ENCODE peak calls at places on chromosome 7, in six cellular contexts. One of them, this sample, is unnamed.

GRCh38 chr7:141600607-141601006 is 49.4 kb downstream of the AGK start:
- DNase-seq in ascending aorta: no peak
- DNase-seq in tibial artery: no peak
- DNase-seq in OCI-LY7: no peak
- DNase-seq in CD8-positive, alpha-beta T cell: no peak
- DNase-seq in cardiac muscle cell: no peak
- DNase-seq in this sample: no peak

GRCh38 chr7:15643000-15643705 is 43.3 kb downstream of the MEOX2 start:
- DNase-seq in ascending aorta: no peak
- DNase-seq in tibial artery: no peak
- DNase-seq in OCI-LY7: no peak
- DNase-seq in CD8-positive, alpha-beta T cell: no peak
- DNase-seq in cardiac muscle cell: no peak
- DNase-seq in this sample: no peak

GRCh38 chr7:75621124-75621523 is 117.6 kb downstream of the HIP1 start:
- DNase-seq in ascending aorta: no peak
- DNase-seq in tibial artery: no peak
- DNase-seq in OCI-LY7: peak
- DNase-seq in CD8-positive, alpha-beta T cell: no peak
- DNase-seq in cardiac muscle cell: no peak
- DNase-seq in this sample: no peak

GRCh38 chr7:12146813-12147212 is 64.3 kb upstream of the TMEM106B start:
- DNase-seq in ascending aorta: no peak
- DNase-seq in tibial artery: no peak
- DNase-seq in OCI-LY7: no peak
- DNase-seq in CD8-positive, alpha-beta T cell: no peak
- DNase-seq in cardiac muscle cell: no peak
- DNase-seq in this sample: no peak

GRCh38 chr7:3245721-3246120 is 55.3 kb upstream of the SDK1 start:
- DNase-seq in ascending aorta: no peak
- DNase-seq in tibial artery: no peak
- DNase-seq in OCI-LY7: no peak
- DNase-seq in CD8-positive, alpha-beta T cell: no peak
- DNase-seq in cardiac muscle cell: no peak
- DNase-seq in this sample: no peak

GRCh38 chr7:98354511-98355249 is 46.2 kb downstream of the BAIAP2L1 start:
- DNase-seq in ascending aorta: no peak
- DNase-seq in tibial artery: no peak
- DNase-seq in OCI-LY7: no peak
- DNase-seq in CD8-positive, alpha-beta T cell: no peak
- DNase-seq in cardiac muscle cell: peak
- DNase-seq in this sample: no peak

GRCh38 chr7:69598081-69598486 is at the start of gene AUTS2:
- DNase-seq in ascending aorta: peak
- DNase-seq in tibial artery: peak
- DNase-seq in OCI-LY7: peak
- DNase-seq in CD8-positive, alpha-beta T cell: peak
- DNase-seq in cardiac muscle cell: peak
- DNase-seq in this sample: peak

GRCh38 chr7:46557295-46557711 is 636.2 kb upstream of the IGFBP3 start:
- DNase-seq in ascending aorta: no peak
- DNase-seq in tibial artery: no peak
- DNase-seq in OCI-LY7: no peak
- DNase-seq in CD8-positive, alpha-beta T cell: no peak
- DNase-seq in cardiac muscle cell: peak
- DNase-seq in this sample: no peak

GRCh38 chr7:123259759-123260158 is 60.0 kb upstream of the SLC13A1 start:
- DNase-seq in ascending aorta: no peak
- DNase-seq in tibial artery: no peak
- DNase-seq in OCI-LY7: no peak
- DNase-seq in CD8-positive, alpha-beta T cell: no peak
- DNase-seq in cardiac muscle cell: no peak
- DNase-seq in this sample: no peak

GRCh38 chr7:97145068-97145467 is 27.6 kb downstream of the SDHAF3 start:
- DNase-seq in ascending aorta: no peak
- DNase-seq in tibial artery: no peak
- DNase-seq in OCI-LY7: peak
- DNase-seq in CD8-positive, alpha-beta T cell: no peak
- DNase-seq in cardiac muscle cell: peak
- DNase-seq in this sample: no peak

GRCh38 chr7:139731802-139732470 is 45.9 kb downstream of the HIPK2 start:
- DNase-seq in ascending aorta: peak
- DNase-seq in tibial artery: peak
- DNase-seq in OCI-LY7: no peak
- DNase-seq in CD8-positive, alpha-beta T cell: no peak
- DNase-seq in cardiac muscle cell: peak
- DNase-seq in this sample: peak
- H3K27ac ChIP-seq in ascending aorta: peak
- H3K27ac ChIP-seq in tibial artery: peak
- H3K27ac ChIP-seq in OCI-LY7: peak
- H3K27ac ChIP-seq in CD8-positive, alpha-beta T cell: no peak
- H3K27ac ChIP-seq in cardiac muscle cell: peak
- H3K27ac ChIP-seq in this sample: peak

DNA sequence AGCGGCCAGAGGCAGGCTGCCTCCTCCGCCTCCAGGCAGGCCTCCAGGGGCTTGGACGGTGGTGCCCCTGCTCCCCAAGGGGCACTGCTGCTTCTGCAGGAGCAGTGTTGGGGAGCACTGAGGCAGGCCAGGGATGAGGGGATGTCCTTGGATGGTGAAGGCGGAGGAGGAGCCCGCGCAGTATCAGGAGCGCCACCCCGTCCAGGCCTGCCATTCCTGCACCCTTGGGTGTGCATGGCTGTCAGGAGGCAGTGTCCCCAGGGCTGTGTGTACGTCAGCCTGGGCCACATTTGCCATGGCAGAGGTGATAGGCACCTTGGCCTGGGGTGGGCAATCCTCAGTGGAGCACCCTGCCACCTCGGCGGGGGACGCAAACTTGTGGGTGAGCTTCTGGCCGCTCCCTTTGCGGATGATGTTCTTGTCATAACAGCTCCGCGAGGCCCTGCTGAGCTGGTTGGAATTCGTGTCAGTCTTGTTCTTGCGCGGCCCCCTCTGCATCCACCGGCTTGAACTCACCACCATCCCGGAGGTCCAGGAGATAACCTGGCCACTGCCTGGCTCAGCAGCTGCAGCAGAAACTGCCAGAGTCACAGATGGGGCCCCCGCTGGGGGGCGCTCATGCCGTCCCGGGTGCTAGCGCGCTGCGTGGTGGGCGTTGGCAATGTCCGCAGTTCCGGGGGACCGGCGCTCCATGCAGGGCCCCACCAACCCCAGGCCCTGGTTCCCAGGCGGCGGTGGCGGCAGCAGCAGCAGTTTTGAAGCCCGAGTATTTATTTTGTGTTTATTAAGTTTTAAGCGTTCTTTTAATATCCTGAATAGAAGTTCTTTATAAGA is 182.3 kb upstream of the ADCY1 start:
- DNase-seq in ascending aorta: no peak
- DNase-seq in tibial artery: no peak
- DNase-seq in OCI-LY7: no peak
- DNase-seq in CD8-positive, alpha-beta T cell: no peak
- DNase-seq in cardiac muscle cell: no peak
- DNase-seq in this sample: no peak
- TF ChIP-seq CTCF in ascending aorta: no peak
- TF ChIP-seq CTCF in tibial artery: no peak
- TF ChIP-seq CTCF in OCI-LY7: no peak
- TF ChIP-seq CTCF in CD8-positive, alpha-beta T cell: no peak
- TF ChIP-seq CTCF in cardiac muscle cell: no peak
- TF ChIP-seq CTCF in this sample: no peak

GRCh38 chr7:148335790-148336189 is 254.8 kb upstream of the C7orf33 start:
- DNase-seq in ascending aorta: no peak
- DNase-seq in tibial artery: no peak
- DNase-seq in OCI-LY7: no peak
- DNase-seq in CD8-positive, alpha-beta T cell: no peak
- DNase-seq in cardiac muscle cell: no peak
- DNase-seq in this sample: no peak
- H3K27ac ChIP-seq in ascending aorta: no peak
- H3K27ac ChIP-seq in tibial artery: no peak
- H3K27ac ChIP-seq in OCI-LY7: no peak
- H3K27ac ChIP-seq in CD8-positive, alpha-beta T cell: no peak
- H3K27ac ChIP-seq in cardiac muscle cell: no peak
- H3K27ac ChIP-seq in this sample: no peak

DNA sequence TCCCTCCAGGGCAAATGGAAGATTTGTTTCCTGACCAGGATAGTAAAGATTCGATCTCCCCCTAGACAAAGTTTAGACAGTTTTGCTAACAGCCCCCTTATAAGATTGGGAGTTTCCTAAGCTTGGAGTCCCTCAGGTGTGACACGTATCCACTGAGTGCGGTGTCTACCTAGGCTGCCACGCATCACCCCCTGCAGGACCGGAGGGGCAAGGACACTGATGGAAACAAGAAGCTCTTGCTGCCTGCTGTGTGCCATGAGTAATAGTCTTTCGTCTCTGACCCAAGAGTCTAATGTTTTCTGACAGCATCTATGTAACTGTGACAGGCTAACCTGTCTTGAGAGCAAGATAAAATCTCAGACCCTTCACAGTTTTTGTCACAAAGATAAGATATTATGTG is 173.5 kb downstream of the SEMA3E start:
- DNase-seq in ascending aorta: no peak
- DNase-seq in tibial artery: no peak
- DNase-seq in OCI-LY7: no peak
- DNase-seq in CD8-positive, alpha-beta T cell: no peak
- DNase-seq in cardiac muscle cell: no peak
- DNase-seq in this sample: no peak
- TF ChIP-seq CTCF in ascending aorta: no peak
- TF ChIP-seq CTCF in tibial artery: no peak
- TF ChIP-seq CTCF in OCI-LY7: peak
- TF ChIP-seq CTCF in CD8-positive, alpha-beta T cell: no peak
- TF ChIP-seq CTCF in cardiac muscle cell: no peak
- TF ChIP-seq CTCF in this sample: no peak

GRCh38 chr7:134887523-134887922 is 98.8 kb upstream of the AGBL3 start:
- DNase-seq in ascending aorta: no peak
- DNase-seq in tibial artery: no peak
- DNase-seq in OCI-LY7: no peak
- DNase-seq in CD8-positive, alpha-beta T cell: no peak
- DNase-seq in cardiac muscle cell: no peak
- DNase-seq in this sample: no peak
- H3K27ac ChIP-seq in ascending aorta: peak
- H3K27ac ChIP-seq in tibial artery: peak
- H3K27ac ChIP-seq in OCI-LY7: no peak
- H3K27ac ChIP-seq in CD8-positive, alpha-beta T cell: no peak
- H3K27ac ChIP-seq in cardiac muscle cell: peak
- H3K27ac ChIP-seq in this sample: peak

This sample was measured in thoracic aorta.